ENCODE peak calls at places on chromosomes 4 and X, in four cellular contexts. J is cardiac fibroblast; U is stimulated activated naive CD8-positive, alpha-beta T cell treated with anti-CD3 and anti-CD28 coated beads, Interleukin-15, Interleukin-2, amounts not matched to agents 100 U/mL and 50 U/mL, for 24 hours; C is KG1. W is an unnamed sample.

GRCh38 chrX:64204252-64204651 is 1.3 kb downstream of the AMER1 start:
- DNase-seq in C (no peak), U (peak; percentile 4), J (peak; percentile 2), W (no peak)

GRCh38 chr4:156827519-156827918 is 144.1 kb downstream of the PDGFC start:
- DNase-seq in U (no peak), C (no peak), J (no peak), W (no peak)

GRCh38 chr4:89277412-89277811 is 30.2 kb downstream of the GPRIN3 start:
- DNase-seq in C (no peak), U (no peak), J (no peak), W (no peak)

GRCh38 chr4:141912831-141913230 is 276.4 kb downstream of the IL15 start:
- DNase-seq in U (no peak), J (peak; percentile 29), C (no peak), W (no peak)

GRCh38 chrX:135345328-135345645 is 36.0 kb downstream of the ETDC start:
- DNase-seq in C (no peak), J (peak; percentile 69), U (peak; percentile 2), W (no peak)

GRCh38 chr4:130486186-130486585 is 1390.2 kb downstream of the C4orf33 start:
- DNase-seq in J (peak; percentile 45), U (no peak), C (no peak), W (no peak)

GRCh38 chr4:6204871-6205583 is 4.7 kb upstream of the JAKMIP1 start:
- DNase-seq in C (no peak), U (no peak), J (no peak), W (no peak)

GRCh38 chrX:39854772-39855747 is 242.7 kb downstream of the BCOR start:
- DNase-seq in C (peak; percentile 53), J (no peak), U (peak; percentile 68), W (peak; percentile 43)

GRCh38 chrX:134619838-134620237 is 38.4 kb downstream of the PLAC1 start:
- DNase-seq in J (no peak), C (no peak), U (no peak), W (no peak)

GRCh38 chr4:173722075-173722474 is 192.0 kb upstream of the HAND2 start:
- DNase-seq in C (no peak), U (no peak), J (no peak), W (no peak)

GRCh38 chr4:132710971-132711370 is 438.1 kb upstream of the PCDH10 start:
- DNase-seq in C (no peak), J (no peak), U (no peak), W (no peak)

GRCh38 chr4:8334786-8335460 is 65.4 kb downstream of the HTRA3 start:
- DNase-seq in J (no peak), U (no peak), C (no peak), W (no peak)

GRCh38 chr4:140637836-140638235 is 69.1 kb upstream of the UCP1 start:
- DNase-seq in C (no peak), U (peak; percentile 41), J (peak; percentile 37), W (peak; percentile 10)

GRCh38 chr4:6425336-6425735 is 47.1 kb downstream of the PPP2R2C start:
- DNase-seq in U (no peak), C (no peak), J (no peak), W (no peak)

GRCh38 chrX:81259008-81259713 is 57.3 kb downstream of the SH3BGRL start:
- DNase-seq in C (no peak), J (peak; percentile 49), U (no peak), W (no peak)

GRCh38 chr4:140099993-140100392 is 54.0 kb downstream of the MAML3 start:
- DNase-seq in U (peak; percentile 22), J (peak; percentile 28), C (peak; percentile 55), W (no peak)

W was measured in stimulated activated CD8-positive, alpha-beta memory T cell treated with anti-CD3 and anti-CD28 coated beads, Interleukin-12 subunit alpha, Interleukin-12 subunit beta, amount 100 ng/mL, for 1 hour.